ENCODE peak calls at places on chromosomes 5 and 9, in five cellular contexts. J, Z, U, M and F are unnamed samples.
A peak's percentile ranks its signal among the peaks of the same experiment; 100 is the strongest.

GRCh38 chr5:169064093-169064492 is 236.8 kb downstream of the SLIT3 start:
- DNase-seq in U (no peak), M (no peak), J (no peak), Z (peak; percentile 52), F (no peak)

GRCh38 chr5:55593115-55593472 is 58.3 kb upstream of the PLPP1 start:
- DNase-seq in J (no peak), U (no peak), Z (no peak), M (no peak), F (no peak)

GRCh38 chr9:127216210-127216887 is 48.2 kb upstream of the GARNL3 start:
- DNase-seq in J (no peak), U (no peak), Z (no peak), M (no peak), F (no peak)

GRCh38 chr5:61534481-61535267 is 202.6 kb downstream of the ZSWIM6 start:
- DNase-seq in U (no peak), Z (no peak), M (no peak), J (no peak), F (no peak)

GRCh38 chr9:31824860-31825259 is 559.6 kb upstream of the ACO1 start:
- DNase-seq in U (no peak), M (no peak), J (no peak), Z (no peak), F (no peak)

GRCh38 chr9:113910036-113910639 is 34.0 kb downstream of the ZNF618 start:
- DNase-seq in J (no peak), U (no peak), Z (no peak), M (no peak), F (no peak)

GRCh38 chr5:6633469-6634326 is 458 bp downstream of the SRD5A1 start:
- DNase-seq in J (no peak), Z (no peak), M (no peak), U (no peak), F (no peak)

GRCh38 chr9:97372580-97372979 is 39.3 kb upstream of the TDRD7 start:
- DNase-seq in U (no peak), Z (no peak), M (no peak), J (no peak), F (no peak)

GRCh38 chr5:55903121-55903701 is 52.1 kb downstream of the IL31RA start:
- DNase-seq in M (no peak), U (no peak), Z (no peak), J (no peak), F (peak; percentile 43)

GRCh38 chr5:156383510-156383909 is 56.5 kb downstream of the SGCD start:
- DNase-seq in J (no peak), U (no peak), M (no peak), Z (peak; percentile 93), F (no peak)

GRCh38 chr5:39148983-39149534 is 70.3 kb downstream of the FYB1 start:
- DNase-seq in J (no peak), M (no peak), U (no peak), Z (peak; percentile 20), F (no peak)

GRCh38 chr5:172436874-172437369 is 17.4 kb downstream of the SH3PXD2B start:
- DNase-seq in U (no peak), Z (no peak), M (no peak), J (no peak), F (no peak)

GRCh38 chr9:127535396-127535795 is 76.7 kb upstream of the STXBP1 start:
- DNase-seq in U (no peak), M (no peak), J (no peak), Z (no peak), F (no peak)

GRCh38 chr5:10740384-10740783 is 20.6 kb downstream of the DAP start:
- DNase-seq in M (no peak), U (no peak), Z (no peak), J (no peak), F (no peak)

GRCh38 chr9:99050292-99050911 is 54.5 kb upstream of the TGFBR1 start:
- DNase-seq in J (no peak), U (no peak), M (no peak), Z (no peak), F (no peak)

GRCh38 chr9:137434498-137435380 is 6.4 kb downstream of the ENTPD8 start:
- DNase-seq in U (no peak), M (no peak), Z (no peak), J (no peak), F (no peak)

GRCh38 chr5:54644226-54644625 is 126.7 kb downstream of the SNX18 start:
- DNase-seq in J (peak; percentile 5), Z (peak; percentile 82), M (no peak), U (no peak), F (no peak)

GRCh38 chr5:428754-429452 is 14.1 kb upstream of the EXOC3 start:
- DNase-seq in U (no peak), J (no peak), Z (no peak), M (no peak), F (no peak)

GRCh38 chr5:33237471-33237870 is 203.3 kb upstream of the TARS1 start:
- DNase-seq in U (no peak), M (no peak), J (no peak), Z (no peak), F (no peak)